ENCODE peak calls at places on chromosomes 5 and 9, in six cellular contexts. One of them, this sample, is unnamed.

GRCh38 chr5:149320791-149321330 is 24.4 kb upstream of the GRPEL2 start:
- DNase-seq in Panc1: no peak
- DNase-seq in neural crest cell: no peak
- DNase-seq in thyroid gland: peak
- DNase-seq in GM13976: no peak
- DNase-seq in dorsolateral prefrontal cortex: peak
- DNase-seq in this sample: no peak

GRCh38 chr5:119743927-119744326 is 114.6 kb downstream of the FAM170A start:
- DNase-seq in dorsolateral prefrontal cortex: no peak
- DNase-seq in Panc1: peak
- DNase-seq in thyroid gland: no peak
- DNase-seq in neural crest cell: peak
- DNase-seq in GM13976: peak
- DNase-seq in this sample: no peak

GRCh38 chr5:93890657-93891056 is 149.3 kb upstream of the POU5F2 start:
- DNase-seq in thyroid gland: no peak
- DNase-seq in neural crest cell: no peak
- DNase-seq in GM13976: no peak
- DNase-seq in dorsolateral prefrontal cortex: no peak
- DNase-seq in Panc1: no peak
- DNase-seq in this sample: no peak

GRCh38 chr5:66987540-66987939 is 209.1 kb downstream of the CD180 start:
- DNase-seq in Panc1: no peak
- DNase-seq in GM13976: no peak
- DNase-seq in thyroid gland: no peak
- DNase-seq in neural crest cell: no peak
- DNase-seq in dorsolateral prefrontal cortex: no peak
- DNase-seq in this sample: no peak

GRCh38 chr5:67509402-67509801 is 312.8 kb upstream of the CD180 start:
- DNase-seq in GM13976: no peak
- DNase-seq in Panc1: no peak
- DNase-seq in thyroid gland: no peak
- DNase-seq in dorsolateral prefrontal cortex: no peak
- DNase-seq in neural crest cell: no peak
- DNase-seq in this sample: no peak

GRCh38 chr5:135488727-135489465 is 36.7 kb upstream of the TIFAB start:
- DNase-seq in neural crest cell: peak
- DNase-seq in Panc1: no peak
- DNase-seq in GM13976: peak
- DNase-seq in thyroid gland: no peak
- DNase-seq in dorsolateral prefrontal cortex: peak
- DNase-seq in this sample: peak

GRCh38 chr5:67347821-67348220 is 151.2 kb upstream of the CD180 start:
- DNase-seq in neural crest cell: no peak
- DNase-seq in GM13976: no peak
- DNase-seq in dorsolateral prefrontal cortex: no peak
- DNase-seq in thyroid gland: no peak
- DNase-seq in Panc1: no peak
- DNase-seq in this sample: no peak

GRCh38 chr9:101631892-101632291 is 37.1 kb upstream of the PPP3R2 start:
- DNase-seq in neural crest cell: no peak
- DNase-seq in dorsolateral prefrontal cortex: no peak
- DNase-seq in GM13976: no peak
- DNase-seq in thyroid gland: no peak
- DNase-seq in Panc1: no peak
- DNase-seq in this sample: no peak

GRCh38 chr9:72382405-72382804 is 17.4 kb upstream of the ZFAND5 start:
- DNase-seq in neural crest cell: no peak
- DNase-seq in GM13976: no peak
- DNase-seq in thyroid gland: no peak
- DNase-seq in Panc1: no peak
- DNase-seq in dorsolateral prefrontal cortex: no peak
- DNase-seq in this sample: no peak

GRCh38 chr5:90264930-90265857 is 144.4 kb downstream of the CETN3 start:
- DNase-seq in dorsolateral prefrontal cortex: peak
- DNase-seq in GM13976: peak
- DNase-seq in neural crest cell: peak
- DNase-seq in Panc1: peak
- DNase-seq in thyroid gland: peak
- DNase-seq in this sample: no peak

GRCh38 chr5:98836175-98836574 is 62.7 kb downstream of the RGMB start:
- DNase-seq in dorsolateral prefrontal cortex: no peak
- DNase-seq in neural crest cell: no peak
- DNase-seq in Panc1: no peak
- DNase-seq in GM13976: no peak
- DNase-seq in thyroid gland: no peak
- DNase-seq in this sample: no peak

GRCh38 chr5:179375236-179375685 is 30.0 kb upstream of the ADAMTS2 start:
- DNase-seq in dorsolateral prefrontal cortex: no peak
- DNase-seq in Panc1: no peak
- DNase-seq in thyroid gland: no peak
- DNase-seq in GM13976: no peak
- DNase-seq in neural crest cell: no peak
- DNase-seq in this sample: no peak

GRCh38 chr5:96344678-96345612 is 88.1 kb downstream of the PCSK1 start:
- DNase-seq in Panc1: peak
- DNase-seq in thyroid gland: no peak
- DNase-seq in GM13976: peak
- DNase-seq in neural crest cell: peak
- DNase-seq in dorsolateral prefrontal cortex: no peak
- DNase-seq in this sample: no peak

GRCh38 chr5:173515526-173515925 is 100.9 kb downstream of the BOD1 start:
- DNase-seq in dorsolateral prefrontal cortex: no peak
- DNase-seq in Panc1: no peak
- DNase-seq in neural crest cell: no peak
- DNase-seq in GM13976: no peak
- DNase-seq in thyroid gland: no peak
- DNase-seq in this sample: no peak

GRCh38 chr5:2894347-2895135 is 143.1 kb upstream of the IRX2 start:
- DNase-seq in GM13976: no peak
- DNase-seq in neural crest cell: no peak
- DNase-seq in thyroid gland: no peak
- DNase-seq in Panc1: no peak
- DNase-seq in dorsolateral prefrontal cortex: no peak
- DNase-seq in this sample: peak

GRCh38 chr5:87113848-87114247 is 153.8 kb upstream of the RASA1 start:
- DNase-seq in GM13976: no peak
- DNase-seq in Panc1: no peak
- DNase-seq in dorsolateral prefrontal cortex: no peak
- DNase-seq in neural crest cell: no peak
- DNase-seq in thyroid gland: no peak
- DNase-seq in this sample: no peak

GRCh38 chr5:156181656-156182055 is 145.3 kb upstream of the SGCD start:
- DNase-seq in neural crest cell: no peak
- DNase-seq in GM13976: no peak
- DNase-seq in dorsolateral prefrontal cortex: no peak
- DNase-seq in Panc1: no peak
- DNase-seq in thyroid gland: no peak
- DNase-seq in this sample: no peak

GRCh38 chr9:89359018-89359417 is 40.7 kb downstream of the SECISBP2 start:
- DNase-seq in dorsolateral prefrontal cortex: no peak
- DNase-seq in Panc1: no peak
- DNase-seq in GM13976: no peak
- DNase-seq in neural crest cell: no peak
- DNase-seq in thyroid gland: peak
- DNase-seq in this sample: peak

GRCh38 chr9:81609782-81610738 is 79.3 kb downstream of the TLE1 start:
- DNase-seq in GM13976: no peak
- DNase-seq in dorsolateral prefrontal cortex: no peak
- DNase-seq in thyroid gland: peak
- DNase-seq in neural crest cell: no peak
- DNase-seq in Panc1: no peak
- DNase-seq in this sample: no peak

GRCh38 chr9:115229496-115229895 is 111.5 kb upstream of the TNC start:
- DNase-seq in Panc1: no peak
- DNase-seq in GM13976: no peak
- DNase-seq in dorsolateral prefrontal cortex: no peak
- DNase-seq in thyroid gland: no peak
- DNase-seq in neural crest cell: no peak
- DNase-seq in this sample: no peak

GRCh38 chr5:337565-338130 is 16.1 kb downstream of the AHRR start:
- DNase-seq in Panc1: peak
- DNase-seq in thyroid gland: no peak
- DNase-seq in neural crest cell: no peak
- DNase-seq in dorsolateral prefrontal cortex: no peak
- DNase-seq in GM13976: no peak
- DNase-seq in this sample: no peak

GRCh38 chr5:40355181-40355580 is 324.5 kb upstream of the PTGER4 start:
- DNase-seq in neural crest cell: no peak
- DNase-seq in dorsolateral prefrontal cortex: no peak
- DNase-seq in Panc1: no peak
- DNase-seq in GM13976: no peak
- DNase-seq in thyroid gland: no peak
- DNase-seq in this sample: no peak

GRCh38 chr9:70021026-70021571 is 22.5 kb upstream of the MAMDC2 start:
- DNase-seq in Panc1: no peak
- DNase-seq in GM13976: no peak
- DNase-seq in dorsolateral prefrontal cortex: peak
- DNase-seq in thyroid gland: no peak
- DNase-seq in neural crest cell: no peak
- DNase-seq in this sample: no peak

GRCh38 chr5:106522296-106522695 is 1148.4 kb downstream of the EFNA5 start:
- DNase-seq in dorsolateral prefrontal cortex: no peak
- DNase-seq in thyroid gland: no peak
- DNase-seq in Panc1: no peak
- DNase-seq in GM13976: no peak
- DNase-seq in neural crest cell: no peak
- DNase-seq in this sample: no peak

GRCh38 chr9:14723301-14723700 is 768 bp upstream of the CER1 start:
- DNase-seq in Panc1: no peak
- DNase-seq in neural crest cell: no peak
- DNase-seq in thyroid gland: no peak
- DNase-seq in GM13976: no peak
- DNase-seq in dorsolateral prefrontal cortex: no peak
- DNase-seq in this sample: no peak

GRCh38 chr9:106177216-106177615 is 482.9 kb downstream of the TMEM38B start:
- DNase-seq in GM13976: no peak
- DNase-seq in neural crest cell: no peak
- DNase-seq in thyroid gland: no peak
- DNase-seq in Panc1: no peak
- DNase-seq in dorsolateral prefrontal cortex: no peak
- DNase-seq in this sample: no peak

GRCh38 chr5:65672787-65673186 is 48.0 kb downstream of the SHLD3 start:
- DNase-seq in GM13976: no peak
- DNase-seq in thyroid gland: no peak
- DNase-seq in neural crest cell: no peak
- DNase-seq in Panc1: no peak
- DNase-seq in dorsolateral prefrontal cortex: no peak
- DNase-seq in this sample: no peak

GRCh38 chr9:71442937-71443336 is 321.5 kb upstream of the TRPM3 start:
- DNase-seq in thyroid gland: no peak
- DNase-seq in dorsolateral prefrontal cortex: no peak
- DNase-seq in Panc1: no peak
- DNase-seq in GM13976: no peak
- DNase-seq in neural crest cell: no peak
- DNase-seq in this sample: no peak

GRCh38 chr9:86664603-86665002 is 282.7 kb downstream of the GAS1 start:
- DNase-seq in Panc1: no peak
- DNase-seq in thyroid gland: no peak
- DNase-seq in GM13976: no peak
- DNase-seq in dorsolateral prefrontal cortex: no peak
- DNase-seq in neural crest cell: no peak
- DNase-seq in this sample: no peak

GRCh38 chr9:129141066-129142041 is 30.1 kb downstream of the PTPA start:
- DNase-seq in GM13976: peak
- DNase-seq in dorsolateral prefrontal cortex: no peak
- DNase-seq in neural crest cell: no peak
- DNase-seq in Panc1: no peak
- DNase-seq in thyroid gland: peak
- DNase-seq in this sample: peak

GRCh38 chr9:109574061-109574882 is 76.2 kb upstream of the PTPN3 start:
- DNase-seq in Panc1: peak
- DNase-seq in dorsolateral prefrontal cortex: no peak
- DNase-seq in neural crest cell: peak
- DNase-seq in thyroid gland: peak
- DNase-seq in GM13976: peak
- DNase-seq in this sample: no peak

GRCh38 chr9:38621434-38622082 is 1.2 kb upstream of the ANKRD18A start:
- DNase-seq in GM13976: peak
- DNase-seq in Panc1: no peak
- DNase-seq in neural crest cell: peak
- DNase-seq in dorsolateral prefrontal cortex: no peak
- DNase-seq in thyroid gland: peak
- DNase-seq in this sample: no peak

GRCh38 chr9:77748214-77748772 is 100.2 kb upstream of the GNA14 start:
- DNase-seq in Panc1: no peak
- DNase-seq in dorsolateral prefrontal cortex: no peak
- DNase-seq in neural crest cell: no peak
- DNase-seq in thyroid gland: no peak
- DNase-seq in GM13976: no peak
- DNase-seq in this sample: no peak
- TF ChIP-seq CTCF in Panc1: no peak
- TF ChIP-seq CTCF in dorsolateral prefrontal cortex: no peak
- TF ChIP-seq CTCF in neural crest cell: no peak
- TF ChIP-seq CTCF in thyroid gland: no peak
- TF ChIP-seq CTCF in GM13976: no peak
- TF ChIP-seq CTCF in this sample: no peak

GRCh38 chr5:59569608-59570334 is 323.8 kb downstream of the PDE4D start:
- DNase-seq in Panc1: no peak
- DNase-seq in dorsolateral prefrontal cortex: no peak
- DNase-seq in neural crest cell: no peak
- DNase-seq in GM13976: no peak
- DNase-seq in thyroid gland: no peak
- DNase-seq in this sample: no peak
- TF ChIP-seq CTCF in Panc1: no peak
- TF ChIP-seq CTCF in dorsolateral prefrontal cortex: no peak
- TF ChIP-seq CTCF in neural crest cell: no peak
- TF ChIP-seq CTCF in GM13976: no peak
- TF ChIP-seq CTCF in thyroid gland: no peak
- TF ChIP-seq CTCF in this sample: no peak

GRCh38 chr5:151223447-151224264 is at the start of gene CCDC69:
- DNase-seq in GM13976: peak
- DNase-seq in Panc1: no peak
- DNase-seq in dorsolateral prefrontal cortex: peak
- DNase-seq in neural crest cell: peak
- DNase-seq in thyroid gland: peak
- DNase-seq in this sample: peak
- TF ChIP-seq CTCF in GM13976: peak
- TF ChIP-seq CTCF in Panc1: no peak
- TF ChIP-seq CTCF in dorsolateral prefrontal cortex: no peak
- TF ChIP-seq CTCF in neural crest cell: peak
- TF ChIP-seq CTCF in thyroid gland: peak
- TF ChIP-seq CTCF in this sample: peak

GRCh38 chr9:131668439-131669233 is 71.2 kb downstream of the RAPGEF1 start:
- DNase-seq in Panc1: no peak
- DNase-seq in neural crest cell: no peak
- DNase-seq in thyroid gland: peak
- DNase-seq in dorsolateral prefrontal cortex: no peak
- DNase-seq in GM13976: peak
- DNase-seq in this sample: no peak
- TF ChIP-seq CTCF in Panc1: no peak
- TF ChIP-seq CTCF in neural crest cell: no peak
- TF ChIP-seq CTCF in thyroid gland: no peak
- TF ChIP-seq CTCF in dorsolateral prefrontal cortex: no peak
- TF ChIP-seq CTCF in GM13976: no peak
- TF ChIP-seq CTCF in this sample: no peak